ENCODE peak calls at places on chromosomes 13 and 19, in ten cellular contexts. One of them, this sample, is unnamed.

GRCh38 chr13:97307544-97307881 is 85.4 kb downstream of the MBNL2 start:
- DNase-seq in stimulated activated CD4-positive, alpha-beta T cell treated with anti-CD3 and anti-CD28 coated beads, Interleukin-4, amount 100 ng/mL, for 1 hour: no peak
- DNase-seq in left lung: no peak
- DNase-seq in nucleus accumbens: no peak
- DNase-seq in EL: no peak
- DNase-seq in astrocyte of the spinal cord: no peak
- DNase-seq in omental fat pad: no peak
- DNase-seq in endothelial cell: no peak
- DNase-seq in stimulated activated CD8-positive, alpha-beta memory T cell treated with anti-CD3 and anti-CD28 coated beads, Interleukin-2, amount 100 ng/mL, for 1 hour: no peak
- DNase-seq in heart right ventricle: no peak
- DNase-seq in this sample: no peak

GRCh38 chr13:35768551-35768950 is 292.1 kb upstream of the MAB21L1 start:
- DNase-seq in stimulated activated CD4-positive, alpha-beta T cell treated with anti-CD3 and anti-CD28 coated beads, Interleukin-4, amount 100 ng/mL, for 1 hour: no peak
- DNase-seq in left lung: no peak
- DNase-seq in nucleus accumbens: no peak
- DNase-seq in EL: peak; percentile 91
- DNase-seq in astrocyte of the spinal cord: peak; percentile 76
- DNase-seq in omental fat pad: no peak
- DNase-seq in endothelial cell: no peak
- DNase-seq in stimulated activated CD8-positive, alpha-beta memory T cell treated with anti-CD3 and anti-CD28 coated beads, Interleukin-2, amount 100 ng/mL, for 1 hour: no peak
- DNase-seq in heart right ventricle: no peak
- DNase-seq in this sample: peak; percentile 42

GRCh38 chr19:39064405-39064804 is 19.8 kb upstream of the ACP7 start:
- DNase-seq in stimulated activated CD4-positive, alpha-beta T cell treated with anti-CD3 and anti-CD28 coated beads, Interleukin-4, amount 100 ng/mL, for 1 hour: no peak
- DNase-seq in left lung: no peak
- DNase-seq in nucleus accumbens: no peak
- DNase-seq in EL: no peak
- DNase-seq in astrocyte of the spinal cord: no peak
- DNase-seq in omental fat pad: no peak
- DNase-seq in endothelial cell: no peak
- DNase-seq in stimulated activated CD8-positive, alpha-beta memory T cell treated with anti-CD3 and anti-CD28 coated beads, Interleukin-2, amount 100 ng/mL, for 1 hour: no peak
- DNase-seq in heart right ventricle: no peak
- DNase-seq in this sample: no peak

GRCh38 chr13:79560954-79561353 is 80.0 kb downstream of the NDFIP2 start:
- DNase-seq in stimulated activated CD4-positive, alpha-beta T cell treated with anti-CD3 and anti-CD28 coated beads, Interleukin-4, amount 100 ng/mL, for 1 hour: no peak
- DNase-seq in left lung: no peak
- DNase-seq in nucleus accumbens: no peak
- DNase-seq in EL: peak; percentile 13
- DNase-seq in astrocyte of the spinal cord: no peak
- DNase-seq in omental fat pad: no peak
- DNase-seq in endothelial cell: no peak
- DNase-seq in stimulated activated CD8-positive, alpha-beta memory T cell treated with anti-CD3 and anti-CD28 coated beads, Interleukin-2, amount 100 ng/mL, for 1 hour: no peak
- DNase-seq in heart right ventricle: no peak
- DNase-seq in this sample: no peak

GRCh38 chr13:99311748-99312492 is 4.7 kb upstream of the GPR183 start:
- DNase-seq in stimulated activated CD4-positive, alpha-beta T cell treated with anti-CD3 and anti-CD28 coated beads, Interleukin-4, amount 100 ng/mL, for 1 hour: no peak
- DNase-seq in left lung: no peak
- DNase-seq in nucleus accumbens: no peak
- DNase-seq in EL: no peak
- DNase-seq in astrocyte of the spinal cord: no peak
- DNase-seq in omental fat pad: no peak
- DNase-seq in endothelial cell: no peak
- DNase-seq in stimulated activated CD8-positive, alpha-beta memory T cell treated with anti-CD3 and anti-CD28 coated beads, Interleukin-2, amount 100 ng/mL, for 1 hour: no peak
- DNase-seq in heart right ventricle: no peak
- DNase-seq in this sample: peak; percentile 32

GRCh38 chr19:11152318-11153062 is 3.1 kb downstream of the SPC24 start:
- DNase-seq in stimulated activated CD4-positive, alpha-beta T cell treated with anti-CD3 and anti-CD28 coated beads, Interleukin-4, amount 100 ng/mL, for 1 hour: no peak
- DNase-seq in left lung: no peak
- DNase-seq in nucleus accumbens: no peak
- DNase-seq in EL: peak; percentile 74
- DNase-seq in astrocyte of the spinal cord: peak; percentile 71
- DNase-seq in omental fat pad: no peak
- DNase-seq in endothelial cell: no peak
- DNase-seq in stimulated activated CD8-positive, alpha-beta memory T cell treated with anti-CD3 and anti-CD28 coated beads, Interleukin-2, amount 100 ng/mL, for 1 hour: no peak
- DNase-seq in heart right ventricle: peak; percentile 74
- DNase-seq in this sample: peak; percentile 93

GRCh38 chr13:34151885-34152284 is 333.9 kb downstream of the RFC3 start:
- DNase-seq in stimulated activated CD4-positive, alpha-beta T cell treated with anti-CD3 and anti-CD28 coated beads, Interleukin-4, amount 100 ng/mL, for 1 hour: no peak
- DNase-seq in left lung: no peak
- DNase-seq in nucleus accumbens: no peak
- DNase-seq in EL: no peak
- DNase-seq in astrocyte of the spinal cord: no peak
- DNase-seq in omental fat pad: no peak
- DNase-seq in endothelial cell: no peak
- DNase-seq in stimulated activated CD8-positive, alpha-beta memory T cell treated with anti-CD3 and anti-CD28 coated beads, Interleukin-2, amount 100 ng/mL, for 1 hour: no peak
- DNase-seq in heart right ventricle: no peak
- DNase-seq in this sample: no peak

GRCh38 chr13:79354285-79354684 is 51.8 kb downstream of the RBM26 start:
- DNase-seq in stimulated activated CD4-positive, alpha-beta T cell treated with anti-CD3 and anti-CD28 coated beads, Interleukin-4, amount 100 ng/mL, for 1 hour: no peak
- DNase-seq in left lung: no peak
- DNase-seq in nucleus accumbens: no peak
- DNase-seq in EL: no peak
- DNase-seq in astrocyte of the spinal cord: no peak
- DNase-seq in omental fat pad: no peak
- DNase-seq in endothelial cell: no peak
- DNase-seq in stimulated activated CD8-positive, alpha-beta memory T cell treated with anti-CD3 and anti-CD28 coated beads, Interleukin-2, amount 100 ng/mL, for 1 hour: no peak
- DNase-seq in heart right ventricle: no peak
- DNase-seq in this sample: no peak

GRCh38 chr19:2785244-2786000 is at the start of gene THOP1:
- DNase-seq in stimulated activated CD4-positive, alpha-beta T cell treated with anti-CD3 and anti-CD28 coated beads, Interleukin-4, amount 100 ng/mL, for 1 hour: peak; percentile 100
- DNase-seq in left lung: peak; percentile 100
- DNase-seq in nucleus accumbens: peak; percentile 96
- DNase-seq in EL: peak; percentile 99
- DNase-seq in astrocyte of the spinal cord: peak; percentile 99
- DNase-seq in omental fat pad: peak; percentile 95
- DNase-seq in endothelial cell: peak; percentile 97
- DNase-seq in stimulated activated CD8-positive, alpha-beta memory T cell treated with anti-CD3 and anti-CD28 coated beads, Interleukin-2, amount 100 ng/mL, for 1 hour: peak; percentile 95
- DNase-seq in heart right ventricle: peak; percentile 98
- DNase-seq in this sample: peak; percentile 98

GRCh38 chr13:70162141-70162540 is 53.9 kb upstream of the KLHL1 start:
- DNase-seq in stimulated activated CD4-positive, alpha-beta T cell treated with anti-CD3 and anti-CD28 coated beads, Interleukin-4, amount 100 ng/mL, for 1 hour: no peak
- DNase-seq in left lung: no peak
- DNase-seq in nucleus accumbens: no peak
- DNase-seq in EL: no peak
- DNase-seq in astrocyte of the spinal cord: no peak
- DNase-seq in omental fat pad: no peak
- DNase-seq in endothelial cell: no peak
- DNase-seq in stimulated activated CD8-positive, alpha-beta memory T cell treated with anti-CD3 and anti-CD28 coated beads, Interleukin-2, amount 100 ng/mL, for 1 hour: no peak
- DNase-seq in heart right ventricle: no peak
- DNase-seq in this sample: no peak

GRCh38 chr19:45705115-45705514 is 12.6 kb downstream of the QPCTL start:
- DNase-seq in stimulated activated CD4-positive, alpha-beta T cell treated with anti-CD3 and anti-CD28 coated beads, Interleukin-4, amount 100 ng/mL, for 1 hour: no peak
- DNase-seq in left lung: no peak
- DNase-seq in nucleus accumbens: no peak
- DNase-seq in EL: no peak
- DNase-seq in astrocyte of the spinal cord: no peak
- DNase-seq in omental fat pad: no peak
- DNase-seq in endothelial cell: no peak
- DNase-seq in stimulated activated CD8-positive, alpha-beta memory T cell treated with anti-CD3 and anti-CD28 coated beads, Interleukin-2, amount 100 ng/mL, for 1 hour: no peak
- DNase-seq in heart right ventricle: no peak
- DNase-seq in this sample: no peak

GRCh38 chr13:113390874-113391497 is 27.1 kb upstream of the GRTP1 start:
- DNase-seq in stimulated activated CD4-positive, alpha-beta T cell treated with anti-CD3 and anti-CD28 coated beads, Interleukin-4, amount 100 ng/mL, for 1 hour: no peak
- DNase-seq in left lung: no peak
- DNase-seq in nucleus accumbens: no peak
- DNase-seq in EL: no peak
- DNase-seq in astrocyte of the spinal cord: no peak
- DNase-seq in omental fat pad: no peak
- DNase-seq in endothelial cell: no peak
- DNase-seq in stimulated activated CD8-positive, alpha-beta memory T cell treated with anti-CD3 and anti-CD28 coated beads, Interleukin-2, amount 100 ng/mL, for 1 hour: no peak
- DNase-seq in heart right ventricle: no peak
- DNase-seq in this sample: peak; percentile 25

GRCh38 chr13:37143901-37144300 is 38.4 kb upstream of the CSNK1A1L start:
- DNase-seq in stimulated activated CD4-positive, alpha-beta T cell treated with anti-CD3 and anti-CD28 coated beads, Interleukin-4, amount 100 ng/mL, for 1 hour: no peak
- DNase-seq in left lung: no peak
- DNase-seq in nucleus accumbens: no peak
- DNase-seq in EL: peak; percentile 5
- DNase-seq in astrocyte of the spinal cord: peak; percentile 83
- DNase-seq in omental fat pad: no peak
- DNase-seq in endothelial cell: no peak
- DNase-seq in stimulated activated CD8-positive, alpha-beta memory T cell treated with anti-CD3 and anti-CD28 coated beads, Interleukin-2, amount 100 ng/mL, for 1 hour: no peak
- DNase-seq in heart right ventricle: no peak
- DNase-seq in this sample: no peak

GRCh38 chr13:36130542-36131214 is 504 bp downstream of the DCLK1 start:
- DNase-seq in stimulated activated CD4-positive, alpha-beta T cell treated with anti-CD3 and anti-CD28 coated beads, Interleukin-4, amount 100 ng/mL, for 1 hour: no peak
- DNase-seq in left lung: peak; percentile 76
- DNase-seq in nucleus accumbens: peak; percentile 11
- DNase-seq in EL: no peak
- DNase-seq in astrocyte of the spinal cord: peak; percentile 14
- DNase-seq in omental fat pad: no peak
- DNase-seq in endothelial cell: peak; percentile 24
- DNase-seq in stimulated activated CD8-positive, alpha-beta memory T cell treated with anti-CD3 and anti-CD28 coated beads, Interleukin-2, amount 100 ng/mL, for 1 hour: no peak
- DNase-seq in heart right ventricle: peak; percentile 34
- DNase-seq in this sample: no peak

GRCh38 chr19:10389863-10390262 is 9.5 kb upstream of the TYK2 start:
- DNase-seq in stimulated activated CD4-positive, alpha-beta T cell treated with anti-CD3 and anti-CD28 coated beads, Interleukin-4, amount 100 ng/mL, for 1 hour: peak; percentile 39
- DNase-seq in left lung: no peak
- DNase-seq in nucleus accumbens: no peak
- DNase-seq in EL: peak; percentile 15
- DNase-seq in astrocyte of the spinal cord: no peak
- DNase-seq in omental fat pad: no peak
- DNase-seq in endothelial cell: no peak
- DNase-seq in stimulated activated CD8-positive, alpha-beta memory T cell treated with anti-CD3 and anti-CD28 coated beads, Interleukin-2, amount 100 ng/mL, for 1 hour: no peak
- DNase-seq in heart right ventricle: no peak
- DNase-seq in this sample: no peak

GRCh38 chr19:55287361-55288079 is 3.7 kb downstream of the BRSK1 start:
- DNase-seq in stimulated activated CD4-positive, alpha-beta T cell treated with anti-CD3 and anti-CD28 coated beads, Interleukin-4, amount 100 ng/mL, for 1 hour: no peak
- DNase-seq in left lung: no peak
- DNase-seq in nucleus accumbens: peak; percentile 84
- DNase-seq in EL: no peak
- DNase-seq in astrocyte of the spinal cord: no peak
- DNase-seq in omental fat pad: no peak
- DNase-seq in endothelial cell: no peak
- DNase-seq in stimulated activated CD8-positive, alpha-beta memory T cell treated with anti-CD3 and anti-CD28 coated beads, Interleukin-2, amount 100 ng/mL, for 1 hour: no peak
- DNase-seq in heart right ventricle: no peak
- DNase-seq in this sample: no peak

GRCh38 chr13:26941345-26942174 is 181.0 kb upstream of the GPR12 start:
- DNase-seq in stimulated activated CD4-positive, alpha-beta T cell treated with anti-CD3 and anti-CD28 coated beads, Interleukin-4, amount 100 ng/mL, for 1 hour: no peak
- DNase-seq in left lung: no peak
- DNase-seq in nucleus accumbens: no peak
- DNase-seq in EL: peak; percentile 77
- DNase-seq in astrocyte of the spinal cord: peak; percentile 36
- DNase-seq in omental fat pad: no peak
- DNase-seq in endothelial cell: no peak
- DNase-seq in stimulated activated CD8-positive, alpha-beta memory T cell treated with anti-CD3 and anti-CD28 coated beads, Interleukin-2, amount 100 ng/mL, for 1 hour: no peak
- DNase-seq in heart right ventricle: no peak
- DNase-seq in this sample: peak; percentile 95

GRCh38 chr19:2449019-2449418 is 7.7 kb downstream of the LMNB2 start:
- DNase-seq in stimulated activated CD4-positive, alpha-beta T cell treated with anti-CD3 and anti-CD28 coated beads, Interleukin-4, amount 100 ng/mL, for 1 hour: no peak
- DNase-seq in left lung: no peak
- DNase-seq in nucleus accumbens: no peak
- DNase-seq in EL: peak; percentile 35
- DNase-seq in astrocyte of the spinal cord: no peak
- DNase-seq in omental fat pad: no peak
- DNase-seq in endothelial cell: no peak
- DNase-seq in stimulated activated CD8-positive, alpha-beta memory T cell treated with anti-CD3 and anti-CD28 coated beads, Interleukin-2, amount 100 ng/mL, for 1 hour: no peak
- DNase-seq in heart right ventricle: no peak
- DNase-seq in this sample: peak; percentile 54

GRCh38 chr13:41017153-41017552 is 2.0 kb downstream of the ELF1 start:
- DNase-seq in stimulated activated CD4-positive, alpha-beta T cell treated with anti-CD3 and anti-CD28 coated beads, Interleukin-4, amount 100 ng/mL, for 1 hour: no peak
- DNase-seq in left lung: no peak
- DNase-seq in nucleus accumbens: no peak
- DNase-seq in EL: no peak
- DNase-seq in astrocyte of the spinal cord: no peak
- DNase-seq in omental fat pad: no peak
- DNase-seq in endothelial cell: no peak
- DNase-seq in stimulated activated CD8-positive, alpha-beta memory T cell treated with anti-CD3 and anti-CD28 coated beads, Interleukin-2, amount 100 ng/mL, for 1 hour: no peak
- DNase-seq in heart right ventricle: no peak
- DNase-seq in this sample: no peak

GRCh38 chr13:105735269-105735668 is 800.2 kb downstream of the EFNB2 start:
- DNase-seq in stimulated activated CD4-positive, alpha-beta T cell treated with anti-CD3 and anti-CD28 coated beads, Interleukin-4, amount 100 ng/mL, for 1 hour: no peak
- DNase-seq in left lung: no peak
- DNase-seq in nucleus accumbens: no peak
- DNase-seq in EL: no peak
- DNase-seq in astrocyte of the spinal cord: peak; percentile 5
- DNase-seq in omental fat pad: no peak
- DNase-seq in endothelial cell: no peak
- DNase-seq in stimulated activated CD8-positive, alpha-beta memory T cell treated with anti-CD3 and anti-CD28 coated beads, Interleukin-2, amount 100 ng/mL, for 1 hour: no peak
- DNase-seq in heart right ventricle: no peak
- DNase-seq in this sample: no peak

GRCh38 chr13:48748681-48749080 is 95.0 kb downstream of the CYSLTR2 start:
- DNase-seq in stimulated activated CD4-positive, alpha-beta T cell treated with anti-CD3 and anti-CD28 coated beads, Interleukin-4, amount 100 ng/mL, for 1 hour: no peak
- DNase-seq in left lung: no peak
- DNase-seq in nucleus accumbens: no peak
- DNase-seq in EL: no peak
- DNase-seq in astrocyte of the spinal cord: no peak
- DNase-seq in omental fat pad: no peak
- DNase-seq in endothelial cell: no peak
- DNase-seq in stimulated activated CD8-positive, alpha-beta memory T cell treated with anti-CD3 and anti-CD28 coated beads, Interleukin-2, amount 100 ng/mL, for 1 hour: no peak
- DNase-seq in heart right ventricle: no peak
- DNase-seq in this sample: no peak

GRCh38 chr13:40812724-40813445 is 23.5 kb downstream of the SLC25A15 start:
- DNase-seq in stimulated activated CD4-positive, alpha-beta T cell treated with anti-CD3 and anti-CD28 coated beads, Interleukin-4, amount 100 ng/mL, for 1 hour: no peak
- DNase-seq in left lung: no peak
- DNase-seq in nucleus accumbens: no peak
- DNase-seq in EL: peak; percentile 58
- DNase-seq in astrocyte of the spinal cord: peak; percentile 18
- DNase-seq in omental fat pad: no peak
- DNase-seq in endothelial cell: no peak
- DNase-seq in stimulated activated CD8-positive, alpha-beta memory T cell treated with anti-CD3 and anti-CD28 coated beads, Interleukin-2, amount 100 ng/mL, for 1 hour: no peak
- DNase-seq in heart right ventricle: no peak
- DNase-seq in this sample: peak; percentile 76

GRCh38 chr19:49436381-49437017 is 4.8 kb downstream of the SLC17A7 start:
- DNase-seq in stimulated activated CD4-positive, alpha-beta T cell treated with anti-CD3 and anti-CD28 coated beads, Interleukin-4, amount 100 ng/mL, for 1 hour: peak; percentile 64
- DNase-seq in left lung: peak; percentile 86
- DNase-seq in nucleus accumbens: no peak
- DNase-seq in EL: no peak
- DNase-seq in astrocyte of the spinal cord: no peak
- DNase-seq in omental fat pad: no peak
- DNase-seq in endothelial cell: peak; percentile 40
- DNase-seq in stimulated activated CD8-positive, alpha-beta memory T cell treated with anti-CD3 and anti-CD28 coated beads, Interleukin-2, amount 100 ng/mL, for 1 hour: no peak
- DNase-seq in heart right ventricle: no peak
- DNase-seq in this sample: no peak

GRCh38 chr13:44174769-44175425 is 198.7 kb upstream of the SERP2 start:
- DNase-seq in stimulated activated CD4-positive, alpha-beta T cell treated with anti-CD3 and anti-CD28 coated beads, Interleukin-4, amount 100 ng/mL, for 1 hour: no peak
- DNase-seq in left lung: no peak
- DNase-seq in nucleus accumbens: no peak
- DNase-seq in EL: peak; percentile 78
- DNase-seq in astrocyte of the spinal cord: peak; percentile 48
- DNase-seq in omental fat pad: no peak
- DNase-seq in endothelial cell: no peak
- DNase-seq in stimulated activated CD8-positive, alpha-beta memory T cell treated with anti-CD3 and anti-CD28 coated beads, Interleukin-2, amount 100 ng/mL, for 1 hour: no peak
- DNase-seq in heart right ventricle: no peak
- DNase-seq in this sample: peak; percentile 69

GRCh38 chr13:28297341-28297740 is 159.0 kb downstream of the PAN3 start:
- DNase-seq in stimulated activated CD4-positive, alpha-beta T cell treated with anti-CD3 and anti-CD28 coated beads, Interleukin-4, amount 100 ng/mL, for 1 hour: no peak
- DNase-seq in left lung: no peak
- DNase-seq in nucleus accumbens: no peak
- DNase-seq in EL: no peak
- DNase-seq in astrocyte of the spinal cord: peak; percentile 52
- DNase-seq in omental fat pad: no peak
- DNase-seq in endothelial cell: peak; percentile 44
- DNase-seq in stimulated activated CD8-positive, alpha-beta memory T cell treated with anti-CD3 and anti-CD28 coated beads, Interleukin-2, amount 100 ng/mL, for 1 hour: no peak
- DNase-seq in heart right ventricle: no peak
- DNase-seq in this sample: no peak

GRCh38 chr13:99809931-99810330 is 161.6 kb downstream of the ZIC5 start:
- DNase-seq in stimulated activated CD4-positive, alpha-beta T cell treated with anti-CD3 and anti-CD28 coated beads, Interleukin-4, amount 100 ng/mL, for 1 hour: no peak
- DNase-seq in left lung: no peak
- DNase-seq in nucleus accumbens: no peak
- DNase-seq in EL: no peak
- DNase-seq in astrocyte of the spinal cord: no peak
- DNase-seq in omental fat pad: no peak
- DNase-seq in endothelial cell: no peak
- DNase-seq in stimulated activated CD8-positive, alpha-beta memory T cell treated with anti-CD3 and anti-CD28 coated beads, Interleukin-2, amount 100 ng/mL, for 1 hour: no peak
- DNase-seq in heart right ventricle: no peak
- DNase-seq in this sample: no peak

GRCh38 chr13:104372128-104372527 is 1305.9 kb upstream of the SLC10A2 start:
- DNase-seq in stimulated activated CD4-positive, alpha-beta T cell treated with anti-CD3 and anti-CD28 coated beads, Interleukin-4, amount 100 ng/mL, for 1 hour: no peak
- DNase-seq in left lung: no peak
- DNase-seq in nucleus accumbens: no peak
- DNase-seq in EL: no peak
- DNase-seq in astrocyte of the spinal cord: no peak
- DNase-seq in omental fat pad: no peak
- DNase-seq in endothelial cell: no peak
- DNase-seq in stimulated activated CD8-positive, alpha-beta memory T cell treated with anti-CD3 and anti-CD28 coated beads, Interleukin-2, amount 100 ng/mL, for 1 hour: no peak
- DNase-seq in heart right ventricle: no peak
- DNase-seq in this sample: peak; percentile 87

GRCh38 chr19:48121909-48122371 is 11.3 kb upstream of the PLA2G4C start:
- DNase-seq in stimulated activated CD4-positive, alpha-beta T cell treated with anti-CD3 and anti-CD28 coated beads, Interleukin-4, amount 100 ng/mL, for 1 hour: no peak
- DNase-seq in left lung: no peak
- DNase-seq in nucleus accumbens: no peak
- DNase-seq in EL: peak; percentile 81
- DNase-seq in astrocyte of the spinal cord: peak; percentile 17
- DNase-seq in omental fat pad: no peak
- DNase-seq in endothelial cell: peak; percentile 15
- DNase-seq in stimulated activated CD8-positive, alpha-beta memory T cell treated with anti-CD3 and anti-CD28 coated beads, Interleukin-2, amount 100 ng/mL, for 1 hour: no peak
- DNase-seq in heart right ventricle: no peak
- DNase-seq in this sample: no peak